ENCODE peak calls at places on chromosomes 5 and 9, in ten cellular contexts. One of them, this sample, is unnamed.

GRCh38 chr5:110055301-110055700 is 365.6 kb downstream of the MAN2A1 start:
- DNase-seq in thyroid gland: no peak
- DNase-seq in small intestine: no peak
- DNase-seq in sigmoid colon: no peak
- DNase-seq in GM23248: peak; percentile 62
- DNase-seq in stomach: no peak
- DNase-seq in lower lobe of right lung: no peak
- DNase-seq in AG04450: no peak
- DNase-seq in brain microvascular endothelial cell: no peak
- DNase-seq in gastrocnemius medialis: no peak
- DNase-seq in this sample: no peak

GRCh38 chr5:98769006-98769255 is 4.5 kb upstream of the RGMB start:
- DNase-seq in small intestine: peak; percentile 40
- DNase-seq in sigmoid colon: no peak
- DNase-seq in lower lobe of right lung: peak; percentile 56
- DNase-seq in brain microvascular endothelial cell: no peak
- DNase-seq in stomach: peak; percentile 57
- DNase-seq in gastrocnemius medialis: peak; percentile 22
- DNase-seq in GM23248: no peak
- DNase-seq in thyroid gland: no peak
- DNase-seq in AG04450: no peak
- DNase-seq in this sample: no peak

GRCh38 chr5:157132302-157132612 is 10.4 kb downstream of the MED7 start:
- DNase-seq in stomach: no peak
- DNase-seq in sigmoid colon: no peak
- DNase-seq in lower lobe of right lung: no peak
- DNase-seq in thyroid gland: no peak
- DNase-seq in small intestine: no peak
- DNase-seq in AG04450: no peak
- DNase-seq in brain microvascular endothelial cell: no peak
- DNase-seq in GM23248: no peak
- DNase-seq in gastrocnemius medialis: no peak
- DNase-seq in this sample: no peak

GRCh38 chr5:21067724-21068123 is 1079.7 kb upstream of the CDH18 start:
- DNase-seq in brain microvascular endothelial cell: no peak
- DNase-seq in sigmoid colon: no peak
- DNase-seq in GM23248: no peak
- DNase-seq in lower lobe of right lung: no peak
- DNase-seq in small intestine: no peak
- DNase-seq in AG04450: no peak
- DNase-seq in gastrocnemius medialis: no peak
- DNase-seq in stomach: no peak
- DNase-seq in thyroid gland: no peak
- DNase-seq in this sample: no peak

GRCh38 chr5:35159370-35159742 is 70.9 kb downstream of the PRLR start:
- DNase-seq in brain microvascular endothelial cell: peak; percentile 40
- DNase-seq in stomach: peak; percentile 27
- DNase-seq in lower lobe of right lung: peak; percentile 48
- DNase-seq in small intestine: no peak
- DNase-seq in GM23248: no peak
- DNase-seq in gastrocnemius medialis: peak; percentile 23
- DNase-seq in AG04450: no peak
- DNase-seq in thyroid gland: peak; percentile 79
- DNase-seq in sigmoid colon: no peak
- DNase-seq in this sample: no peak

GRCh38 chr9:17611921-17612320 is 33.1 kb downstream of the SH3GL2 start:
- DNase-seq in sigmoid colon: no peak
- DNase-seq in gastrocnemius medialis: no peak
- DNase-seq in brain microvascular endothelial cell: no peak
- DNase-seq in AG04450: no peak
- DNase-seq in lower lobe of right lung: no peak
- DNase-seq in GM23248: no peak
- DNase-seq in stomach: no peak
- DNase-seq in thyroid gland: no peak
- DNase-seq in small intestine: no peak
- DNase-seq in this sample: no peak

GRCh38 chr5:88190106-88190834 is 78.4 kb downstream of the TMEM161B start:
- DNase-seq in thyroid gland: no peak
- DNase-seq in AG04450: no peak
- DNase-seq in GM23248: no peak
- DNase-seq in lower lobe of right lung: no peak
- DNase-seq in gastrocnemius medialis: no peak
- DNase-seq in brain microvascular endothelial cell: no peak
- DNase-seq in sigmoid colon: no peak
- DNase-seq in stomach: no peak
- DNase-seq in small intestine: peak; percentile 10
- DNase-seq in this sample: no peak

GRCh38 chr5:176853151-176853793 is 42.9 kb downstream of the UNC5A start:
- DNase-seq in gastrocnemius medialis: no peak
- DNase-seq in sigmoid colon: no peak
- DNase-seq in thyroid gland: no peak
- DNase-seq in brain microvascular endothelial cell: no peak
- DNase-seq in GM23248: no peak
- DNase-seq in AG04450: no peak
- DNase-seq in stomach: no peak
- DNase-seq in lower lobe of right lung: no peak
- DNase-seq in small intestine: no peak
- DNase-seq in this sample: no peak

GRCh38 chr9:13173553-13173952 is 105.9 kb downstream of the MPDZ start:
- DNase-seq in thyroid gland: no peak
- DNase-seq in AG04450: no peak
- DNase-seq in stomach: no peak
- DNase-seq in sigmoid colon: no peak
- DNase-seq in GM23248: no peak
- DNase-seq in small intestine: no peak
- DNase-seq in gastrocnemius medialis: no peak
- DNase-seq in brain microvascular endothelial cell: no peak
- DNase-seq in lower lobe of right lung: no peak
- DNase-seq in this sample: no peak

GRCh38 chr9:137989999-137990715 is 112.6 kb downstream of the CACNA1B start:
- DNase-seq in AG04450: no peak
- DNase-seq in GM23248: no peak
- DNase-seq in sigmoid colon: peak; percentile 37
- DNase-seq in brain microvascular endothelial cell: no peak
- DNase-seq in small intestine: no peak
- DNase-seq in gastrocnemius medialis: no peak
- DNase-seq in lower lobe of right lung: no peak
- DNase-seq in stomach: peak; percentile 13
- DNase-seq in thyroid gland: no peak
- DNase-seq in this sample: no peak

GRCh38 chr5:3364941-3365340 is 230.7 kb upstream of the IRX1 start:
- DNase-seq in GM23248: no peak
- DNase-seq in stomach: no peak
- DNase-seq in sigmoid colon: no peak
- DNase-seq in small intestine: no peak
- DNase-seq in thyroid gland: no peak
- DNase-seq in gastrocnemius medialis: no peak
- DNase-seq in brain microvascular endothelial cell: no peak
- DNase-seq in lower lobe of right lung: no peak
- DNase-seq in AG04450: no peak
- DNase-seq in this sample: peak; percentile 11
- H3K27me3 ChIP-seq in GM23248: no peaks in the 10 kb centered on the region
- H3K27me3 ChIP-seq in stomach: no peaks in the 10 kb centered on the region
- H3K27me3 ChIP-seq in sigmoid colon: no peaks in the 10 kb centered on the region
- H3K27me3 ChIP-seq in small intestine: no peaks in the 10 kb centered on the region
- H3K27me3 ChIP-seq in thyroid gland: no peaks in the 10 kb centered on the region
- H3K27me3 ChIP-seq in gastrocnemius medialis: no peaks in the 10 kb centered on the region
- H3K27me3 ChIP-seq in brain microvascular endothelial cell: no peaks in the 10 kb centered on the region
- H3K27me3 ChIP-seq in lower lobe of right lung: no peaks in the 10 kb centered on the region
- H3K27me3 ChIP-seq in AG04450: no peaks in the 10 kb centered on the region
- H3K27me3 ChIP-seq in this sample: no peaks in the 10 kb centered on the region

DNA sequence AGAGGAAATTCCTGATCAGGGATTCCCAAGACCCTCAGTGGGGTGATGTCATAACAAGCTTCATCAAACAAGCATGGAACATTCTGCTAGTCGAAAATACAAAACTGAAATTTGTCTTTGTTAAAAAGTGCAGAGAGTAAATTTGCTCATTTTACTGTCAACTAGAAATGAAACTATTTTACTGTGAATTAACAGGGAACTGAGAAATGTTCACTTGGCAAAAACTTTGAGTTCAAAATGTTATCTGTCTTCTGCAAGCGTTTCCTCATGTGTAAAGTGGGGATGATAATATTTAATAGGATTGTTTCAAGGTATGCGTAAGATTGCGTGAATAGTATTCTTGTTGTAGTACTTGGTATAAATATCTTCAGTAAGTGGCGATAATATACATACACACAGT is 45.4 kb downstream of the ALDH1A1 start:
- DNase-seq in lower lobe of right lung: no peak
- DNase-seq in thyroid gland: no peak
- DNase-seq in brain microvascular endothelial cell: no peak
- DNase-seq in small intestine: no peak
- DNase-seq in gastrocnemius medialis: no peak
- DNase-seq in sigmoid colon: no peak
- DNase-seq in GM23248: no peak
- DNase-seq in AG04450: no peak
- DNase-seq in stomach: no peak
- DNase-seq in this sample: no peak
- H3K27ac ChIP-seq in lower lobe of right lung: no peak overlapping the region
- H3K27ac ChIP-seq in thyroid gland: no peak overlapping the region
- H3K27ac ChIP-seq in brain microvascular endothelial cell: no peak overlapping the region
- H3K27ac ChIP-seq in small intestine: no peak overlapping the region
- H3K27ac ChIP-seq in gastrocnemius medialis: no peak overlapping the region
- H3K27ac ChIP-seq in sigmoid colon: peak overlapping the region; percentile 10
- H3K27ac ChIP-seq in GM23248: no peak overlapping the region
- H3K27ac ChIP-seq in AG04450: no peak overlapping the region
- H3K27ac ChIP-seq in stomach: peak overlapping the region; percentile 36
- H3K27ac ChIP-seq in this sample: no peak overlapping the region

DNA sequence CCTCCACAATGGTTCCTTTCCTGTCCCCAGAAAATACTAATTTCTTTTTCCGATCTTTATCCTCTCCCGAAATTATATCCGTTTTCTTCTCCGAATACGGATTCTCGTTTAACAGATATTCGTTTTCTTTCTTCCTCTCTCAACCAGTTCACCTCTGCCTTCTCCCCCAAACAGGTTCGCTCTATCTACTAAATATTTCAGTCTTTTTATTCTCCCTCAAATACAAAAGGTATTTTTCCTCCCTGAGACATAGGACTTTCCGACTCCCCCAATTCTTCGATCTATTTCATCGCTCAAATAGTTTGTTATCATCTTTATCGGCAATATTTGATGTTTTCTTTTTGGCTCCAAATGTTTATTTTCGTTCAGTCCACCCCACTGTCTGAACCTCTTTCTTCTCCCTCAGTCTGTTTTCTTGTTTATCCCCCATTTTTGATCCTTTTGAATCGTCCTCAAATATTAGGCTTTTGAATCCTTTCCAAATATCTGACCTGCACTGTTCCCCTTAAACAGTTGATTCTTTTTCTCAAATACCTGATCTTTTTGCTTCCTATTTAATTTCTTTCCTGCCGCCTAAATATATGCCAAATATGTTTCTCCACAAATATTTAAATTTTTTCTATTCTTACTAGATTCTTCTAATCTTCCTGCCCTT is 4.4 kb downstream of the PITX1 start:
- DNase-seq in brain microvascular endothelial cell: no peak
- DNase-seq in thyroid gland: no peak
- DNase-seq in lower lobe of right lung: no peak
- DNase-seq in sigmoid colon: no peak
- DNase-seq in gastrocnemius medialis: no peak
- DNase-seq in GM23248: no peak
- DNase-seq in AG04450: no peak
- DNase-seq in small intestine: no peak
- DNase-seq in stomach: no peak
- DNase-seq in this sample: no peak
- H3K4me3 ChIP-seq in brain microvascular endothelial cell: no peak overlapping the region
- H3K4me3 ChIP-seq in thyroid gland: no peak overlapping the region
- H3K4me3 ChIP-seq in lower lobe of right lung: no peak overlapping the region
- H3K4me3 ChIP-seq in sigmoid colon: no peak overlapping the region
- H3K4me3 ChIP-seq in gastrocnemius medialis: no peak overlapping the region
- H3K4me3 ChIP-seq in GM23248: no peak overlapping the region
- H3K4me3 ChIP-seq in AG04450: peak overlapping the region; percentile 89
- H3K4me3 ChIP-seq in small intestine: no peak overlapping the region
- H3K4me3 ChIP-seq in stomach: peak overlapping the region; percentile 71
- H3K4me3 ChIP-seq in this sample: peak overlapping the region; percentile 91

DNA sequence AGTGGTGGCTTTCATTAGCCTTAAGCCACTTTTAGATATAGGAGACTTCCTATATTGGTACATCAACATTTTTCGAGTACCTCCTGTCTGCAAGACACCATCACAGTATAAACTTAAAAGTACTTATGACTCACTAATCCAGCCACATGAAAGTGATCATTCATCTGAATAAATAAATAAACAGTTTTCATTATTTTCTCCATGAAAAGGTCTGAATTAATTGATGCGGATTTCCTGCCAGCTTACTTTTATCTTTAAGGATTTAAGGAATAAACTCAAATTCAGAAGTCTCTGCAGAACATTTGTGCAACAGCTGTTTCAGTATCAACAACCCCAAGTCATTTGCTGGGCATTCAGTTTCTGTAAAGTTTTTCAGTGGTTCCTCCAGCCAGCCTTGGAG is 4.0 kb downstream of the SAP30L start:
- DNase-seq in small intestine: no peak
- DNase-seq in stomach: no peak
- DNase-seq in sigmoid colon: no peak
- DNase-seq in thyroid gland: no peak
- DNase-seq in brain microvascular endothelial cell: no peak
- DNase-seq in lower lobe of right lung: no peak
- DNase-seq in AG04450: no peak
- DNase-seq in gastrocnemius medialis: no peak
- DNase-seq in GM23248: no peak
- DNase-seq in this sample: no peak
- H3K27me3 ChIP-seq in small intestine: no peaks in the 10 kb centered on the region
- H3K27me3 ChIP-seq in stomach: no peaks in the 10 kb centered on the region
- H3K27me3 ChIP-seq in sigmoid colon: no peaks in the 10 kb centered on the region
- H3K27me3 ChIP-seq in thyroid gland: no peaks in the 10 kb centered on the region
- H3K27me3 ChIP-seq in brain microvascular endothelial cell: no peaks in the 10 kb centered on the region
- H3K27me3 ChIP-seq in lower lobe of right lung: no peaks in the 10 kb centered on the region
- H3K27me3 ChIP-seq in AG04450: no peaks in the 10 kb centered on the region
- H3K27me3 ChIP-seq in gastrocnemius medialis: no peaks in the 10 kb centered on the region
- H3K27me3 ChIP-seq in GM23248: no peaks in the 10 kb centered on the region
- H3K27me3 ChIP-seq in this sample: no peaks in the 10 kb centered on the region

GRCh38 chr9:6631207-6631512 is 14.4 kb downstream of the GLDC start:
- DNase-seq in GM23248: no peak
- DNase-seq in brain microvascular endothelial cell: no peak
- DNase-seq in small intestine: no peak
- DNase-seq in AG04450: no peak
- DNase-seq in sigmoid colon: no peak
- DNase-seq in thyroid gland: no peak
- DNase-seq in lower lobe of right lung: no peak
- DNase-seq in gastrocnemius medialis: no peak
- DNase-seq in stomach: no peak
- DNase-seq in this sample: no peak
- H3K27ac ChIP-seq in GM23248: no peak overlapping the region
- H3K27ac ChIP-seq in brain microvascular endothelial cell: no peak overlapping the region
- H3K27ac ChIP-seq in small intestine: no peak overlapping the region
- H3K27ac ChIP-seq in AG04450: no peak overlapping the region
- H3K27ac ChIP-seq in sigmoid colon: no peak overlapping the region
- H3K27ac ChIP-seq in thyroid gland: no peak overlapping the region
- H3K27ac ChIP-seq in lower lobe of right lung: no peak overlapping the region
- H3K27ac ChIP-seq in gastrocnemius medialis: no peak overlapping the region
- H3K27ac ChIP-seq in stomach: no peak overlapping the region
- H3K27ac ChIP-seq in this sample: no peak overlapping the region

GRCh38 chr9:101485873-101486692 is 47.6 kb upstream of the RNF20 start:
- DNase-seq in GM23248: peak; percentile 71
- DNase-seq in brain microvascular endothelial cell: no peak
- DNase-seq in small intestine: peak; percentile 82
- DNase-seq in lower lobe of right lung: peak; percentile 48
- DNase-seq in sigmoid colon: no peak
- DNase-seq in thyroid gland: peak; percentile 4
- DNase-seq in gastrocnemius medialis: no peak
- DNase-seq in AG04450: no peak
- DNase-seq in stomach: peak; percentile 48
- DNase-seq in this sample: no peak
- H3K4me3 ChIP-seq in GM23248: peak overlapping the region; percentile 88
- H3K4me3 ChIP-seq in brain microvascular endothelial cell: peak overlapping the region; percentile 75
- H3K4me3 ChIP-seq in small intestine: peak overlapping the region; percentile 81
- H3K4me3 ChIP-seq in lower lobe of right lung: peak overlapping the region; percentile 63
- H3K4me3 ChIP-seq in sigmoid colon: peak overlapping the region; percentile 84
- H3K4me3 ChIP-seq in thyroid gland: no peak overlapping the region
- H3K4me3 ChIP-seq in gastrocnemius medialis: peak overlapping the region; percentile 81
- H3K4me3 ChIP-seq in AG04450: peak overlapping the region; percentile 76
- H3K4me3 ChIP-seq in stomach: peak overlapping the region; percentile 67
- H3K4me3 ChIP-seq in this sample: peak overlapping the region; percentile 41

This sample was measured in RWPE2.